ENCODE peak calls at places on chromosomes 12 and 14, in seven cellular contexts. V, W, Z, B, P, A and J are unnamed samples.

GRCh38 chr14:34000396-34000795 is 49.5 kb upstream of the EGLN3 start:
- DNase-seq in A (no peak), Z (no peak), P (no peak), W (no peak), B (no peak), V (no peak), J (no peak)

GRCh38 chr14:64549016-64549415 is 745 bp upstream of the PPP1R36 start:
- DNase-seq in Z (no peak), B (no peak), V (no peak), W (peak), P (no peak), A (no peak), J (no peak)

GRCh38 chr12:9381619-9382018 is 173.4 kb upstream of the PZP start:
- DNase-seq in P (no peak), A (no peak), V (no peak), W (no peak), Z (no peak), B (no peak), J (no peak)

GRCh38 chr12:132407525-132407924 is 78.1 kb upstream of the GALNT9 start:
- DNase-seq in Z (no peak), A (no peak), W (no peak), P (no peak), B (no peak), V (peak), J (no peak)

GRCh38 chr12:89544730-89545184 is 18.9 kb upstream of the POC1B start:
- DNase-seq in V (peak), A (peak), B (peak), W (peak), Z (peak), P (no peak), J (no peak)

GRCh38 chr14:36553650-36554260 is 28.7 kb downstream of the NKX2-8 start:
- DNase-seq in B (peak), V (peak), A (peak), P (no peak), Z (peak), W (peak), J (no peak)

GRCh38 chr12:12201274-12201758 is 65.5 kb downstream of the LRP6 start:
- DNase-seq in P (no peak), Z (peak), A (no peak), B (no peak), V (no peak), W (no peak), J (no peak)

GRCh38 chr12:104243971-104244370 is 28.4 kb downstream of the TXNRD1 start:
- DNase-seq in W (no peak), P (no peak), V (no peak), B (no peak), Z (no peak), A (no peak), J (no peak)

GRCh38 chr12:12518464-12518845 is 44.2 kb downstream of the DUSP16 start:
- DNase-seq in A (no peak), Z (no peak), P (no peak), B (no peak), V (no peak), W (no peak), J (no peak)

GRCh38 chr12:124753993-124754392 is 109.7 kb downstream of the SCARB1 start:
- DNase-seq in P (no peak), Z (no peak), A (no peak), V (no peak), B (no peak), W (no peak), J (no peak)

GRCh38 chr14:101119830-101120571 is 216.5 kb upstream of the RTL1 start:
- DNase-seq in P (peak), W (no peak), A (peak), V (no peak), Z (no peak), B (peak), J (no peak)

GRCh38 chr12:118853634-118854033 is 127.7 kb upstream of the SRRM4 start:
- DNase-seq in A (peak), W (no peak), B (no peak), P (no peak), Z (peak), V (no peak), J (peak)

GRCh38 chr12:51661836-51662235 is 70.8 kb downstream of the SCN8A start:
- DNase-seq in A (no peak), W (no peak), Z (no peak), P (no peak), V (no peak), B (no peak), J (no peak)

GRCh38 chr12:54360717-54361456 is 3.4 kb downstream of the GPR84 start:
- DNase-seq in A (peak), V (peak), W (peak), B (peak), Z (peak), P (peak), J (peak)

GRCh38 chr12:6945613-6946012 is 1.8 kb downstream of the C12orf57 start:
- DNase-seq in W (no peak), Z (no peak), B (no peak), V (no peak), P (no peak), A (no peak), J (no peak)

GRCh38 chr12:42589465-42590323 is at the start of gene PRICKLE1:
- DNase-seq in B (no peak), V (peak), Z (peak), W (peak), A (peak), P (peak), J (peak)

GRCh38 chr12:22904485-22904884 is 279.5 kb downstream of the ETNK1 start:
- DNase-seq in W (no peak), V (no peak), A (no peak), P (no peak), B (no peak), Z (no peak), J (no peak)

GRCh38 chr12:104348283-104348993 is 44.9 kb downstream of the EID3 start:
- DNase-seq in Z (no peak), B (no peak), A (peak), V (no peak), P (no peak), W (no peak), J (no peak)

GRCh38 chr14:66111891-66112290 is 374.3 kb upstream of the CCDC196 start:
- DNase-seq in A (no peak), B (no peak), P (no peak), W (no peak), V (no peak), Z (no peak), J (no peak)

GRCh38 chr14:101706509-101707284 is 54.8 kb upstream of the PPP2R5C start:
- DNase-seq in B (no peak), P (no peak), Z (no peak), W (no peak), A (peak), V (no peak), J (no peak)

GRCh38 chr12:62655524-62656160 is 189.0 kb downstream of the MON2 start:
- DNase-seq in P (no peak), V (peak), Z (no peak), W (no peak), A (peak), B (no peak), J (no peak)

GRCh38 chr14:30569903-30570226 is 10.9 kb downstream of the G2E3 start:
- DNase-seq in B (no peak), P (no peak), A (no peak), V (no peak), W (no peak), Z (no peak), J (no peak)

GRCh38 chr12:57320639-57321038 is 69.7 kb upstream of the STAC3 start:
- DNase-seq in Z (no peak), V (no peak), A (no peak), B (no peak), W (no peak), P (no peak), J (no peak)

GRCh38 chr12:130984183-130985058 is 30.7 kb downstream of the ADGRD1 start:
- DNase-seq in B (no peak), W (no peak), Z (no peak), V (no peak), A (no peak), P (no peak), J (no peak)

GRCh38 chr14:65345264-65345663 is 67.3 kb upstream of the FUT8 start:
- DNase-seq in A (no peak), V (no peak), B (no peak), W (no peak), P (no peak), Z (no peak), J (no peak)

GRCh38 chr12:120961604-120962486 is 16.5 kb upstream of the HNF1A start:
- DNase-seq in V (no peak), B (no peak), Z (no peak), W (no peak), A (peak), P (no peak), J (no peak)